ENCODE peak calls at places on chromosomes 6 and 20, in ten cellular contexts. F, W, L, N, U, H, Q, S, D and R are unnamed samples.

GRCh38 chr20:57683876-57684275 is 25.9 kb downstream of the PMEPA1 start:
- DNase-seq in F (no peak), W (no peak), L (no peak), N (no peak), U (no peak), H (no peak), Q (no peak), S (no peak), D (no peak), R (no peak)

GRCh38 chr6:40912158-40912946 is 126.7 kb downstream of the UNC5CL start:
- DNase-seq in F (no peak), W (no peak), L (peak), N (no peak), U (peak), H (peak), Q (no peak), S (no peak), D (no peak), R (peak)

GRCh38 chr6:44216677-44217331 is at the start of gene MYMX:
- DNase-seq in F (no peak), W (no peak), L (no peak), N (peak), U (no peak), H (peak), Q (no peak), S (no peak), D (no peak), R (no peak)

GRCh38 chr6:170232186-170233002 is 58.5 kb downstream of the DLL1 start:
- DNase-seq in F (peak), W (no peak), L (peak), N (no peak), U (peak), H (no peak), Q (no peak), S (no peak), D (no peak), R (no peak)

GRCh38 chr20:6699931-6700562 is 67.4 kb upstream of the BMP2 start:
- DNase-seq in F (no peak), W (no peak), L (no peak), N (no peak), U (no peak), H (no peak), Q (no peak), S (no peak), D (no peak), R (no peak)

GRCh38 chr20:8640461-8640860 is 428.4 kb upstream of the PLCB4 start:
- DNase-seq in F (no peak), W (no peak), L (no peak), N (no peak), U (no peak), H (no peak), Q (no peak), S (peak), D (no peak), R (no peak)

GRCh38 chr6:132334517-132334876 is 66.8 kb downstream of the MOXD1 start:
- DNase-seq in F (no peak), W (no peak), L (no peak), N (no peak), U (no peak), H (no peak), Q (no peak), S (no peak), D (no peak), R (no peak)

GRCh38 chr6:116572162-116572561 is 858 bp downstream of the RWDD1 start:
- DNase-seq in F (no peak), W (no peak), L (peak), N (no peak), U (peak), H (no peak), Q (no peak), S (peak), D (no peak), R (no peak)

GRCh38 chr6:48957781-48958180 is 505.3 kb downstream of the MMUT start:
- DNase-seq in F (no peak), W (no peak), L (no peak), N (no peak), U (peak), H (no peak), Q (no peak), S (peak), D (no peak), R (no peak)

GRCh38 chr6:69097948-69098347 is 462.9 kb downstream of the ADGRB3 start:
- DNase-seq in F (no peak), W (no peak), L (no peak), N (no peak), U (no peak), H (no peak), Q (no peak), S (no peak), D (no peak), R (no peak)

GRCh38 chr6:78505178-78505577 is 362.2 kb upstream of the IRAK1BP1 start:
- DNase-seq in F (no peak), W (no peak), L (no peak), N (no peak), U (no peak), H (no peak), Q (no peak), S (no peak), D (no peak), R (no peak)

GRCh38 chr20:59835448-59836395 is 97.7 kb downstream of the SYCP2 start:
- DNase-seq in F (no peak), W (peak), L (peak), N (peak), U (peak), H (peak), Q (no peak), S (peak), D (no peak), R (no peak)

GRCh38 chr6:131250121-131250520 is 114.9 kb downstream of the AKAP7 start:
- DNase-seq in F (peak), W (peak), L (no peak), N (peak), U (peak), H (peak), Q (peak), S (peak), D (no peak), R (peak)

GRCh38 chr6:165760126-165760802 is 97.2 kb upstream of the PDE10A start:
- DNase-seq in F (no peak), W (no peak), L (no peak), N (no peak), U (no peak), H (no peak), Q (no peak), S (no peak), D (no peak), R (no peak)

GRCh38 chr20:31894980-31895675 is 24.7 kb downstream of the TTLL9 start:
- DNase-seq in F (peak), W (no peak), L (no peak), N (no peak), U (peak), H (no peak), Q (no peak), S (peak), D (no peak), R (peak)

GRCh38 chr6:13687917-13688351 is 23.7 kb downstream of the RANBP9 start:
- DNase-seq in F (no peak), W (no peak), L (no peak), N (no peak), U (no peak), H (no peak), Q (no peak), S (no peak), D (no peak), R (no peak)

GRCh38 chr6:71855406-71855805 is 30.9 kb upstream of the RIMS1 start:
- DNase-seq in F (no peak), W (no peak), L (peak), N (no peak), U (no peak), H (no peak), Q (no peak), S (no peak), D (no peak), R (no peak)

GRCh38 chr20:62782149-62782892 is 14.0 kb upstream of the MRGBP start:
- DNase-seq in F (no peak), W (no peak), L (no peak), N (no peak), U (no peak), H (no peak), Q (no peak), S (no peak), D (no peak), R (no peak)

GRCh38 chr6:33686981-33687975 is 24.2 kb downstream of the UQCC2 start:
- DNase-seq in F (no peak), W (no peak), L (no peak), N (no peak), U (no peak), H (no peak), Q (no peak), S (no peak), D (no peak), R (no peak)

GRCh38 chr20:6295026-6295425 is 172.2 kb upstream of the FERMT1 start:
- DNase-seq in F (no peak), W (no peak), L (no peak), N (no peak), U (no peak), H (no peak), Q (no peak), S (no peak), D (no peak), R (no peak)

GRCh38 chr20:1994627-1995026 is 769 bp upstream of the PDYN start:
- DNase-seq in F (no peak), W (no peak), L (no peak), N (no peak), U (no peak), H (peak), Q (no peak), S (no peak), D (no peak), R (no peak)

GRCh38 chr20:63065911-63066310 is 59.1 kb upstream of the BHLHE23 start:
- DNase-seq in F (peak), W (no peak), L (no peak), N (peak), U (no peak), H (no peak), Q (no peak), S (no peak), D (no peak), R (no peak)

GRCh38 chr6:44221291-44221960 is 2.0 kb upstream of the SLC29A1 start:
- DNase-seq in F (peak), W (no peak), L (peak), N (peak), U (peak), H (peak), Q (peak), S (peak), D (peak), R (peak)

GRCh38 chr6:145036236-145036635 is 699.1 kb downstream of the EPM2A start:
- DNase-seq in F (no peak), W (no peak), L (no peak), N (no peak), U (no peak), H (no peak), Q (no peak), S (no peak), D (no peak), R (no peak)

GRCh38 chr6:10404107-10404798 is 10.6 kb downstream of the TFAP2A start:
- DNase-seq in F (peak), W (peak), L (peak), N (peak), U (peak), H (peak), Q (peak), S (peak), D (peak), R (peak)

GRCh38 chr6:158122048-158122447 is 46.0 kb downstream of the SERAC1 start:
- DNase-seq in F (no peak), W (no peak), L (no peak), N (no peak), U (no peak), H (no peak), Q (no peak), S (no peak), D (no peak), R (no peak)

GRCh38 chr6:97866616-97867015 is 583.6 kb upstream of the MMS22L start:
- DNase-seq in F (no peak), W (no peak), L (no peak), N (no peak), U (no peak), H (no peak), Q (no peak), S (no peak), D (no peak), R (no peak)

GRCh38 chr6:24908555-24908954 is 27.2 kb downstream of the RIPOR2 start:
- DNase-seq in F (no peak), W (no peak), L (no peak), N (no peak), U (no peak), H (no peak), Q (no peak), S (peak), D (no peak), R (no peak)

GRCh38 chr20:15610700-15611277 is 962.5 kb downstream of the KIF16B start:
- DNase-seq in F (no peak), W (no peak), L (no peak), N (no peak), U (no peak), H (no peak), Q (no peak), S (no peak), D (no peak), R (no peak)

GRCh38 chr6:11711644-11711993 is 67.0 kb downstream of the ADTRP start:
- DNase-seq in F (peak), W (no peak), L (no peak), N (no peak), U (no peak), H (no peak), Q (peak), S (no peak), D (no peak), R (no peak)

GRCh38 chr6:3361312-3362037 is 95.4 kb downstream of the SLC22A23 start:
- DNase-seq in F (no peak), W (no peak), L (no peak), N (no peak), U (no peak), H (no peak), Q (no peak), S (no peak), D (no peak), R (no peak)

GRCh38 chr6:38634518-38634917 is 5.2 kb downstream of the BTBD9 start:
- DNase-seq in F (no peak), W (no peak), L (no peak), N (no peak), U (no peak), H (no peak), Q (no peak), S (no peak), D (no peak), R (no peak)

GRCh38 chr20:64111841-64112641 is 4.7 kb upstream of the NPBWR2 start:
- DNase-seq in F (peak), W (no peak), L (no peak), N (no peak), U (no peak), H (no peak), Q (no peak), S (no peak), D (peak), R (no peak)

GRCh38 chr6:160419488-160419887 is 71.3 kb downstream of the SLC22A3 start:
- DNase-seq in F (no peak), W (no peak), L (no peak), N (no peak), U (peak), H (no peak), Q (no peak), S (no peak), D (no peak), R (no peak)

GRCh38 chr20:7410150-7410549 is 530.1 kb downstream of the HAO1 start:
- DNase-seq in F (no peak), W (no peak), L (no peak), N (no peak), U (no peak), H (no peak), Q (no peak), S (no peak), D (no peak), R (no peak)

GRCh38 chr6:145531822-145532221 is 203.5 kb downstream of the EPM2A start:
- DNase-seq in F (no peak), W (no peak), L (no peak), N (no peak), U (no peak), H (no peak), Q (no peak), S (no peak), D (no peak), R (no peak)

GRCh38 chr6:106648651-106649308 is 19.4 kb downstream of the QRSL1 start:
- DNase-seq in F (no peak), W (no peak), L (no peak), N (no peak), U (no peak), H (no peak), Q (no peak), S (no peak), D (no peak), R (peak)